ENCODE peak calls at places on chromosomes 2 and 18, in nine cellular contexts. One of them, this sample, is unnamed. For H3K4me1, the result is how much of the 10 kb centered on the place peaks cover.

GRCh38 chr2:197229509-197230458 is 80.8 kb downstream of the ANKRD44 start:
- DNase-seq in GM23248: peak
- DNase-seq in HepG2: no peak
- DNase-seq in neural progenitor cell: no peak
- DNase-seq in mammary epithelial cell: peak
- DNase-seq in H1: no peak
- DNase-seq in K562: no peak
- DNase-seq in GM23338: no peak
- DNase-seq in PC-9: no peak
- DNase-seq in this sample: no peak

GRCh38 chr2:121255363-121255762 is 29.6 kb downstream of the TFCP2L1 start:
- DNase-seq in GM23248: no peak
- DNase-seq in PC-9: no peak
- DNase-seq in K562: no peak
- DNase-seq in GM23338: no peak
- DNase-seq in H1: no peak
- DNase-seq in mammary epithelial cell: no peak
- DNase-seq in neural progenitor cell: no peak
- DNase-seq in HepG2: no peak
- DNase-seq in this sample: no peak

GRCh38 chr2:16617282-16618266 is 48.1 kb downstream of the CYRIA start:
- DNase-seq in PC-9: peak
- DNase-seq in GM23248: peak
- DNase-seq in HepG2: no peak
- DNase-seq in neural progenitor cell: peak
- DNase-seq in GM23338: peak
- DNase-seq in mammary epithelial cell: no peak
- DNase-seq in H1: peak
- DNase-seq in K562: peak
- DNase-seq in this sample: no peak

GRCh38 chr2:172643142-172643541 is 87.3 kb downstream of the PDK1 start:
- DNase-seq in GM23338: no peak
- DNase-seq in neural progenitor cell: no peak
- DNase-seq in mammary epithelial cell: peak
- DNase-seq in K562: peak
- DNase-seq in GM23248: peak
- DNase-seq in PC-9: peak
- DNase-seq in HepG2: peak
- DNase-seq in H1: no peak
- DNase-seq in this sample: no peak

GRCh38 chr18:3251963-3252277 is 4.3 kb downstream of the MYL12A start:
- DNase-seq in GM23248: peak
- DNase-seq in H1: no peak
- DNase-seq in neural progenitor cell: no peak
- DNase-seq in mammary epithelial cell: no peak
- DNase-seq in PC-9: no peak
- DNase-seq in GM23338: no peak
- DNase-seq in K562: no peak
- DNase-seq in HepG2: no peak
- DNase-seq in this sample: no peak

GRCh38 chr2:238585836-238586821 is 159.4 kb downstream of the ASB1 start:
- DNase-seq in neural progenitor cell: peak
- DNase-seq in H1: no peak
- DNase-seq in PC-9: no peak
- DNase-seq in GM23338: no peak
- DNase-seq in K562: no peak
- DNase-seq in HepG2: no peak
- DNase-seq in GM23248: peak
- DNase-seq in mammary epithelial cell: no peak
- DNase-seq in this sample: no peak

GRCh38 chr2:166117491-166117890 is 10.3 kb downstream of the SCN1A start:
- DNase-seq in GM23338: no peak
- DNase-seq in H1: no peak
- DNase-seq in HepG2: no peak
- DNase-seq in neural progenitor cell: no peak
- DNase-seq in K562: no peak
- DNase-seq in PC-9: no peak
- DNase-seq in mammary epithelial cell: no peak
- DNase-seq in GM23248: peak
- DNase-seq in this sample: no peak

GRCh38 chr2:127675335-127676261 is at the start of gene LIMS2:
- DNase-seq in GM23338: peak
- DNase-seq in K562: no peak
- DNase-seq in PC-9: no peak
- DNase-seq in mammary epithelial cell: no peak
- DNase-seq in neural progenitor cell: peak
- DNase-seq in H1: peak
- DNase-seq in GM23248: peak
- DNase-seq in HepG2: no peak
- DNase-seq in this sample: no peak

GRCh38 chr18:50982802-50983179 is 15.0 kb downstream of the ELAC1 start:
- DNase-seq in K562: no peak
- DNase-seq in neural progenitor cell: no peak
- DNase-seq in GM23338: peak
- DNase-seq in H1: no peak
- DNase-seq in HepG2: no peak
- DNase-seq in mammary epithelial cell: no peak
- DNase-seq in PC-9: no peak
- DNase-seq in GM23248: peak
- DNase-seq in this sample: no peak

GRCh38 chr2:160156665-160157064 is 43.4 kb downstream of the ITGB6 start:
- DNase-seq in K562: no peak
- DNase-seq in GM23338: no peak
- DNase-seq in HepG2: no peak
- DNase-seq in mammary epithelial cell: peak
- DNase-seq in H1: no peak
- DNase-seq in PC-9: no peak
- DNase-seq in GM23248: peak
- DNase-seq in neural progenitor cell: no peak
- DNase-seq in this sample: no peak

GRCh38 chr18:50439460-50440015 is 64.7 kb downstream of the SKA1 start:
- DNase-seq in neural progenitor cell: no peak
- DNase-seq in K562: no peak
- DNase-seq in HepG2: no peak
- DNase-seq in GM23248: no peak
- DNase-seq in PC-9: no peak
- DNase-seq in GM23338: no peak
- DNase-seq in H1: no peak
- DNase-seq in mammary epithelial cell: no peak
- DNase-seq in this sample: no peak

GRCh38 chr18:7945882-7946281 is 378.8 kb downstream of the PTPRM start:
- DNase-seq in GM23338: no peak
- DNase-seq in PC-9: peak
- DNase-seq in neural progenitor cell: no peak
- DNase-seq in mammary epithelial cell: peak
- DNase-seq in GM23248: peak
- DNase-seq in HepG2: peak
- DNase-seq in K562: no peak
- DNase-seq in H1: no peak
- DNase-seq in this sample: no peak

GRCh38 chr2:126914811-126915500 is 16.3 kb downstream of the TEX51 start:
- DNase-seq in neural progenitor cell: no peak
- DNase-seq in mammary epithelial cell: no peak
- DNase-seq in GM23338: no peak
- DNase-seq in K562: no peak
- DNase-seq in HepG2: no peak
- DNase-seq in GM23248: no peak
- DNase-seq in PC-9: no peak
- DNase-seq in H1: peak
- DNase-seq in this sample: no peak

GRCh38 chr2:80086831-80087230 is 217.7 kb downstream of the LRRTM1 start:
- DNase-seq in H1: no peak
- DNase-seq in neural progenitor cell: peak
- DNase-seq in PC-9: no peak
- DNase-seq in HepG2: no peak
- DNase-seq in K562: peak
- DNase-seq in GM23248: peak
- DNase-seq in GM23338: peak
- DNase-seq in mammary epithelial cell: no peak
- DNase-seq in this sample: no peak

GRCh38 chr18:60145776-60146175 is 226.8 kb downstream of the MC4R start:
- DNase-seq in GM23338: peak
- DNase-seq in mammary epithelial cell: no peak
- DNase-seq in PC-9: no peak
- DNase-seq in GM23248: no peak
- DNase-seq in HepG2: no peak
- DNase-seq in K562: no peak
- DNase-seq in H1: no peak
- DNase-seq in neural progenitor cell: peak
- DNase-seq in this sample: peak

GRCh38 chr18:23272498-23273232 is 137.4 kb downstream of the CABLES1 start:
- DNase-seq in GM23248: no peak
- DNase-seq in PC-9: no peak
- DNase-seq in HepG2: no peak
- DNase-seq in H1: no peak
- DNase-seq in K562: no peak
- DNase-seq in GM23338: no peak
- DNase-seq in neural progenitor cell: no peak
- DNase-seq in mammary epithelial cell: no peak
- DNase-seq in this sample: no peak

GRCh38 chr2:118221952-118222594 is 133.8 kb downstream of the INSIG2 start:
- DNase-seq in H1: peak
- DNase-seq in HepG2: peak
- DNase-seq in mammary epithelial cell: peak
- DNase-seq in K562: peak
- DNase-seq in neural progenitor cell: peak
- DNase-seq in GM23248: peak
- DNase-seq in GM23338: peak
- DNase-seq in PC-9: peak
- DNase-seq in this sample: peak
- TF ChIP-seq EZH2 in H1: no peak
- TF ChIP-seq EZH2 in HepG2: no peak
- TF ChIP-seq EZH2 in mammary epithelial cell: no peak
- TF ChIP-seq EZH2 in K562: no peak
- TF ChIP-seq EZH2 in neural progenitor cell: peak
- TF ChIP-seq EZH2 in GM23248: no peak
- TF ChIP-seq EZH2 in GM23338: no peak
- TF ChIP-seq EZH2 in PC-9: no peak
- TF ChIP-seq EZH2 in this sample: no peak

GRCh38 chr2:220034356-220035121 is 407.1 kb downstream of the SLC4A3 start:
- DNase-seq in GM23248: peak
- DNase-seq in H1: no peak
- DNase-seq in K562: no peak
- DNase-seq in mammary epithelial cell: peak
- DNase-seq in HepG2: no peak
- DNase-seq in PC-9: no peak
- DNase-seq in GM23338: no peak
- DNase-seq in neural progenitor cell: no peak
- DNase-seq in this sample: no peak

GRCh38 chr2:220033546-220033945 is 406.1 kb downstream of the SLC4A3 start:
- DNase-seq in PC-9: no peak
- DNase-seq in GM23338: no peak
- DNase-seq in HepG2: no peak
- DNase-seq in mammary epithelial cell: no peak
- DNase-seq in K562: no peak
- DNase-seq in GM23248: peak
- DNase-seq in H1: no peak
- DNase-seq in neural progenitor cell: no peak
- DNase-seq in this sample: no peak

GRCh38 chr2:220036431-220036830 is 409.0 kb downstream of the SLC4A3 start:
- DNase-seq in neural progenitor cell: no peak
- DNase-seq in H1: no peak
- DNase-seq in HepG2: no peak
- DNase-seq in K562: no peak
- DNase-seq in PC-9: no peak
- DNase-seq in GM23248: peak
- DNase-seq in GM23338: no peak
- DNase-seq in mammary epithelial cell: no peak
- DNase-seq in this sample: no peak
- H3K27ac ChIP-seq in neural progenitor cell: no peak
- H3K27ac ChIP-seq in H1: no peak
- H3K27ac ChIP-seq in HepG2: no peak
- H3K27ac ChIP-seq in K562: no peak
- H3K27ac ChIP-seq in PC-9: no peak
- H3K27ac ChIP-seq in GM23248: no peak
- H3K27ac ChIP-seq in GM23338: no peak
- H3K27ac ChIP-seq in mammary epithelial cell: no peak
- H3K27ac ChIP-seq in this sample: no peak

GRCh38 chr2:218291318-218291933 is 877 bp downstream of the TMBIM1 start:
- DNase-seq in GM23338: no peak
- DNase-seq in H1: no peak
- DNase-seq in PC-9: no peak
- DNase-seq in HepG2: no peak
- DNase-seq in K562: no peak
- DNase-seq in neural progenitor cell: no peak
- DNase-seq in mammary epithelial cell: no peak
- DNase-seq in GM23248: peak
- DNase-seq in this sample: no peak
- H3K4me1 ChIP-seq in GM23338: under half
- H3K4me1 ChIP-seq in H1: under half
- H3K4me1 ChIP-seq in PC-9: half or more
- H3K4me1 ChIP-seq in HepG2: half or more
- H3K4me1 ChIP-seq in K562: half or more
- H3K4me1 ChIP-seq in neural progenitor cell: under half
- H3K4me1 ChIP-seq in mammary epithelial cell: half or more
- H3K4me1 ChIP-seq in GM23248: under half
- H3K4me1 ChIP-seq in this sample: under half

GRCh38 chr2:63058742-63059433 is 8.3 kb downstream of the OTX1 start:
- DNase-seq in PC-9: no peak
- DNase-seq in HepG2: no peak
- DNase-seq in neural progenitor cell: peak
- DNase-seq in H1: peak
- DNase-seq in K562: no peak
- DNase-seq in GM23338: peak
- DNase-seq in GM23248: peak
- DNase-seq in mammary epithelial cell: no peak
- DNase-seq in this sample: no peak
- TF ChIP-seq EZH2 in PC-9: no peak
- TF ChIP-seq EZH2 in HepG2: no peak
- TF ChIP-seq EZH2 in neural progenitor cell: no peak
- TF ChIP-seq EZH2 in H1: peak
- TF ChIP-seq EZH2 in K562: no peak
- TF ChIP-seq EZH2 in GM23338: peak
- TF ChIP-seq EZH2 in GM23248: peak
- TF ChIP-seq EZH2 in mammary epithelial cell: no peak
- TF ChIP-seq EZH2 in this sample: no peak